ENCODE peak calls at places on chromosome 19, in nine cellular contexts. F is heart right ventricle, A is aorta, P is endodermal cell, S is fibroblast of pulmonary artery, X is NB4, Y is mammary epithelial cell, G is cardiac muscle cell, I is thoracic aorta. Z is an unnamed sample.

GRCh38 chr19:13699786-13700185 is 64.5 kb upstream of the MRI1 start:
- DNase-seq in F (no peak), A (no peak), P (no peak), S (no peak), X (no peak), Y (no peak), G (no peak), I (no peak), Z (no peak)

GRCh38 chr19:4431808-4432674 is 25.6 kb downstream of the UBXN6 start:
- DNase-seq in F (no peak), A (no peak), P (peak; percentile 43), S (no peak), X (peak; percentile 69), Y (no peak), G (no peak), I (no peak), Z (no peak)

GRCh38 chr19:35161434-35161743 is 6.9 kb downstream of the FXYD5 start:
- DNase-seq in F (no peak), A (no peak), P (no peak), S (no peak), X (no peak), Y (no peak), G (no peak), I (no peak), Z (no peak)

GRCh38 chr19:890831-891230 is 2.2 kb downstream of the MED16 start:
- DNase-seq in F (no peak), A (no peak), P (peak; percentile 38), S (no peak), X (no peak), Y (no peak), G (no peak), I (no peak), Z (no peak)

GRCh38 chr19:7223429-7223828 is 70.8 kb downstream of the INSR start:
- DNase-seq in F (no peak), A (no peak), P (no peak), S (no peak), X (no peak), Y (no peak), G (no peak), I (no peak), Z (no peak)

GRCh38 chr19:10701955-10702307 is 692 bp downstream of the QTRT1 start:
- DNase-seq in F (no peak), A (no peak), P (peak; percentile 84), S (no peak), X (peak; percentile 92), Y (no peak), G (no peak), I (no peak), Z (no peak)

GRCh38 chr19:15464394-15465385 is at the start of gene RASAL3:
- DNase-seq in F (peak; percentile 32), A (peak; percentile 23), P (peak; percentile 59), S (peak; percentile 32), X (peak; percentile 80), Y (no peak), G (peak; percentile 46), I (no peak), Z (peak; percentile 69)

GRCh38 chr19:40410030-40410389 is 3.2 kb downstream of the PRX start:
- DNase-seq in F (no peak), A (no peak), P (peak; percentile 72), S (no peak), X (no peak), Y (no peak), G (no peak), I (no peak), Z (no peak)

GRCh38 chr19:45782820-45783785 is 813 bp upstream of the DMPK start:
- DNase-seq in F (peak; percentile 82), A (peak; percentile 92), P (peak; percentile 51), S (peak; percentile 57), X (no peak), Y (peak; percentile 32), G (peak; percentile 56), I (no peak), Z (no peak)

GRCh38 chr19:33798701-33799111 is 2.0 kb downstream of the KCTD15 start:
- DNase-seq in F (no peak), A (no peak), P (no peak), S (peak; percentile 38), X (no peak), Y (no peak), G (peak; percentile 53), I (no peak), Z (no peak)

GRCh38 chr19:49338023-49338677 is 2.9 kb downstream of the CD37 start:
- DNase-seq in F (no peak), A (peak; percentile 79), P (peak; percentile 85), S (no peak), X (no peak), Y (no peak), G (no peak), I (no peak), Z (no peak)

GRCh38 chr19:54204767-54205468 is 4.3 kb downstream of the RPS9 start:
- DNase-seq in F (no peak), A (peak; percentile 7), P (no peak), S (no peak), X (no peak), Y (no peak), G (no peak), I (no peak), Z (no peak)

GRCh38 chr19:35959040-35959967 is 23.1 kb downstream of the LRFN3 start:
- DNase-seq in F (peak; percentile 49), A (peak; percentile 85), P (peak; percentile 71), S (no peak), X (no peak), Y (no peak), G (no peak), I (no peak), Z (no peak)

DNA sequence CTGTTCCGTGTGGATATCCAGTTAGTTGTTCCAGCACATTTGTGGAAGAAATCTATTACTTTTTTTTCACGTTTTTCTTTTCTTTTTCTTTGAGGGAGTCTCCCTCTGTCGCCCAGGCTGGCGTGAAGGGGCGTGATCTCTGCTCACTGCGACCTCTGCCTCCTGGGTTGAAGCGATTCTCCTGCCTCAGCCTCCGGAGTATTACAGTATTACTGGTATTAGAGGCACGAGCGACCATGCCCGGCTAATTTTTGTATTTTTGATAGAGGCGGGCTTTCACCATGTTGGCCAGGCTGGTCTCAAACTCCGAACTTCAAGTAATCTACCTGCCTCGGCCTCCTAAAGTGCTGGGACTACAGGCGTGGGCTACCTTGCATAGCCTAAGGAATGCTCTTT is 43.6 kb downstream of the ZNF611 start:
- DNase-seq in F (peak; percentile 11), A (no peak), P (peak; percentile 52), S (no peak), X (no peak), Y (no peak), G (no peak), I (no peak), Z (no peak)
- H3K4me3 ChIP-seq in F (peak overlapping the region; percentile 24), A (peak overlapping the region; percentile 14), P (peak overlapping the region; percentile 99), S (peak overlapping the region; percentile 88), X (peak overlapping the region; percentile 66), Y (no peak overlapping the region), G (peak overlapping the region; percentile 57), I (peak overlapping the region; percentile 71), Z (no peak overlapping the region)

GRCh38 chr19:38424272-38424671 is 1.7 kb downstream of the RASGRP4 start:
- DNase-seq in F (no peak), A (no peak), P (no peak), S (no peak), X (no peak), Y (no peak), G (no peak), I (no peak), Z (no peak)

GRCh38 chr19:38425810-38426466 is at the start of gene RASGRP4:
- DNase-seq in F (peak; percentile 43), A (no peak), P (peak; percentile 66), S (no peak), X (peak; percentile 93), Y (no peak), G (peak; percentile 4), I (no peak), Z (peak; percentile 43)

GRCh38 chr19:38422405-38422804 is 3.6 kb downstream of the RASGRP4 start:
- DNase-seq in F (no peak), A (no peak), P (no peak), S (no peak), X (no peak), Y (no peak), G (no peak), I (no peak), Z (no peak)

GRCh38 chr19:38421856-38422255 is 4.2 kb downstream of the RASGRP4 start:
- DNase-seq in F (no peak), A (no peak), P (no peak), S (no peak), X (no peak), Y (no peak), G (no peak), I (no peak), Z (no peak)

GRCh38 chr19:38425222-38425809 is 703 bp downstream of the RASGRP4 start:
- DNase-seq in F (no peak), A (no peak), P (no peak), S (no peak), X (peak; percentile 14), Y (no peak), G (no peak), I (no peak), Z (no peak)
- H3K4me3 ChIP-seq in F (no peak overlapping the region), A (no peak overlapping the region), P (no peak overlapping the region), S (no peak overlapping the region), X (no peak overlapping the region), Y (no peak overlapping the region), G (no peak overlapping the region), I (peak overlapping the region; percentile 56), Z (no peak overlapping the region)

DNA sequence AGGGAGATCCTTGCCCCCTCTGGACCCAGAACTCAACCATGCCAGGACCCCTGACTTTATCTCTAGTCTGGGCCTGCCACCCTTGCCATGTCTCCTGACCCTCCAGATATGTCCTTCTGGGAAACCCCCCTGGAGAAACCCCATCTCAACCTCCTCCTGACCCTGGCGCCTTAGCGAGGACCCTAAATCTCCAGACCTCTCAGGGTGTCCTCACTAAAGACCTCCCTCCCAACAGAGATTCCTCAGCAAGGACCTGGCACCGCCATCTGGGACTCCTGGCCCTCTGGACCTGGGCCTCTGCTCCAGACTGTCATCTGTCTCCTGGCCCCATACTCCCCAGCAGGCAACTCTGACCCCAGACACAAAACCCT is 1.3 kb downstream of the KCNK6 start:
- DNase-seq in F (no peak), A (no peak), P (no peak), S (no peak), X (no peak), Y (no peak), G (no peak), I (no peak), Z (no peak)
- H3K4me3 ChIP-seq in F (no peak overlapping the region), A (peak overlapping the region; percentile 83), P (peak overlapping the region; percentile 79), S (peak overlapping the region; percentile 61), X (no peak overlapping the region), Y (peak overlapping the region; percentile 80), G (no peak overlapping the region), I (peak overlapping the region; percentile 95), Z (no peak overlapping the region)

DNA sequence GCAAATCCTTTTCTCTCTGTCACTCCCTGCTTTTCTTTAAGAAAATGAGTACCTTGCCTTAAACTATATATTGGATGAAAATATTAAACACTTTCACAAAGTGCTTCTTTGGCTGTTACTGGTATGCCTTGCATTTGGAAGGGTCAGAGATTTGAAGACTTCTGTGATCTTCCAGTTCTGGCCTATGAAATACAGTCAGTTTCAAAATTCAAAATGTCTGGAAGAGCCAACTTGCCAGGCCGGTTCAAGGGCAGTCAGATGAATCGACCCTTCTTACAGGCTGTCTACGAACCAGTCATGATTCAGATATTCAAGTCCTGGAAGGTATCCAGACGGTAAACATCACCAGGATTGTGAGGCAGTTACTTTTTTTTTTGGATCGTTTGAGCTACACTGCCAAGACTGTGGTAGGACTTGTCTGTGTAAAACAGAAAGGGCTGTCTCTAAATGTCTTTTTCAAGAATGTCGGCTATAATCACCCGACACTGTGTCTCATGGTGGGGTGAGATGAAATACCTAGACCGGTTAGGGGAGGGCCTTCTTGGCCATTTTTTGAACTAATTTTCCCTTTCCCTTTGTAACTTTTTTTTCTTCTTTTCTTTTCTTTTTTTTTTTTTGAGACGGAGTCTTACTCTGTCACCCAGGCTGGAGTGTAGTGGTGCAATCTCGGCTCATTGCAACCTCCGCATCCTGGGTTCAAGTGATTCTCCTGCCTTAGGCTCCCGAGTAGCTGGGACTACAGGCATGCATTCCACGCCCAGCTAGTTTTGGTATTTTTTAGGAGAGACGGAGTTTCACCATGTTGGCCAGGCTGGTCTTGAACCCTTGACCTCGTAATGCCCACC is 11.2 kb downstream of the ACTN4 start:
- DNase-seq in F (no peak), A (no peak), P (no peak), S (peak; percentile 100), X (no peak), Y (peak; percentile 99), G (peak; percentile 99), I (no peak), Z (no peak)
- H3K4me3 ChIP-seq in F (no peak overlapping the region), A (no peak overlapping the region), P (no peak overlapping the region), S (peak overlapping the region; percentile 41), X (no peak overlapping the region), Y (no peak overlapping the region), G (no peak overlapping the region), I (peak overlapping the region; percentile 60), Z (no peak overlapping the region)